ENCODE peak calls at places on chromosomes 16 and 17, in nine cellular contexts. One of them, this sample, is unnamed.

GRCh38 chr17:7549401-7550055 is 670 bp downstream of the TNFSF12 start:
- DNase-seq in GM23338: no peak
- DNase-seq in psoas muscle: no peak
- DNase-seq in left ventricle myocardium inferior: peak; percentile 26
- DNase-seq in fibroblast of mammary gland: no peak
- DNase-seq in fibroblast of lung: peak; percentile 10
- DNase-seq in CD8-positive, alpha-beta T cell: peak; percentile 40
- DNase-seq in AG10803: no peak
- DNase-seq in BJ: no peak
- DNase-seq in this sample: no peak

GRCh38 chr16:15948532-15949209 is 745 bp upstream of the ABCC1 start:
- DNase-seq in GM23338: no peak
- DNase-seq in psoas muscle: no peak
- DNase-seq in left ventricle myocardium inferior: no peak
- DNase-seq in fibroblast of mammary gland: no peak
- DNase-seq in fibroblast of lung: no peak
- DNase-seq in CD8-positive, alpha-beta T cell: no peak
- DNase-seq in AG10803: no peak
- DNase-seq in BJ: no peak
- DNase-seq in this sample: no peak

GRCh38 chr16:61237804-61238485 is 798.3 kb downstream of the CDH8 start:
- DNase-seq in GM23338: no peak
- DNase-seq in psoas muscle: no peak
- DNase-seq in left ventricle myocardium inferior: no peak
- DNase-seq in fibroblast of mammary gland: no peak
- DNase-seq in fibroblast of lung: no peak
- DNase-seq in CD8-positive, alpha-beta T cell: no peak
- DNase-seq in AG10803: no peak
- DNase-seq in BJ: no peak
- DNase-seq in this sample: no peak

GRCh38 chr17:8726951-8727555 is 17.6 kb downstream of the CCDC42 start:
- DNase-seq in GM23338: no peak
- DNase-seq in psoas muscle: no peak
- DNase-seq in left ventricle myocardium inferior: no peak
- DNase-seq in fibroblast of mammary gland: peak; percentile 19
- DNase-seq in fibroblast of lung: peak; percentile 31
- DNase-seq in CD8-positive, alpha-beta T cell: no peak
- DNase-seq in AG10803: peak; percentile 3
- DNase-seq in BJ: no peak
- DNase-seq in this sample: peak; percentile 2

GRCh38 chr16:73062640-73063283 is 14.8 kb upstream of the ZFHX3 start:
- DNase-seq in GM23338: peak; percentile 81
- DNase-seq in psoas muscle: no peak
- DNase-seq in left ventricle myocardium inferior: no peak
- DNase-seq in fibroblast of mammary gland: no peak
- DNase-seq in fibroblast of lung: peak; percentile 24
- DNase-seq in CD8-positive, alpha-beta T cell: no peak
- DNase-seq in AG10803: no peak
- DNase-seq in BJ: no peak
- DNase-seq in this sample: no peak

GRCh38 chr17:76673729-76674128 is 30.2 kb upstream of the ST6GALNAC1 start:
- DNase-seq in GM23338: no peak
- DNase-seq in psoas muscle: no peak
- DNase-seq in left ventricle myocardium inferior: no peak
- DNase-seq in fibroblast of mammary gland: peak; percentile 60
- DNase-seq in fibroblast of lung: peak; percentile 20
- DNase-seq in CD8-positive, alpha-beta T cell: no peak
- DNase-seq in AG10803: peak; percentile 75
- DNase-seq in BJ: peak; percentile 26
- DNase-seq in this sample: no peak

GRCh38 chr16:17271687-17272086 is 199.1 kb downstream of the XYLT1 start:
- DNase-seq in GM23338: no peak
- DNase-seq in psoas muscle: no peak
- DNase-seq in left ventricle myocardium inferior: no peak
- DNase-seq in fibroblast of mammary gland: no peak
- DNase-seq in fibroblast of lung: no peak
- DNase-seq in CD8-positive, alpha-beta T cell: no peak
- DNase-seq in AG10803: no peak
- DNase-seq in BJ: no peak
- DNase-seq in this sample: no peak

GRCh38 chr16:82655720-82656500 is 29.1 kb downstream of the CDH13 start:
- DNase-seq in GM23338: no peak
- DNase-seq in psoas muscle: no peak
- DNase-seq in left ventricle myocardium inferior: no peak
- DNase-seq in fibroblast of mammary gland: no peak
- DNase-seq in fibroblast of lung: no peak
- DNase-seq in CD8-positive, alpha-beta T cell: no peak
- DNase-seq in AG10803: no peak
- DNase-seq in BJ: no peak
- DNase-seq in this sample: no peak

GRCh38 chr17:70365098-70365583 is 195.8 kb downstream of the KCNJ2 start:
- DNase-seq in GM23338: no peak
- DNase-seq in psoas muscle: no peak
- DNase-seq in left ventricle myocardium inferior: no peak
- DNase-seq in fibroblast of mammary gland: peak; percentile 41
- DNase-seq in fibroblast of lung: peak; percentile 95
- DNase-seq in CD8-positive, alpha-beta T cell: no peak
- DNase-seq in AG10803: peak; percentile 58
- DNase-seq in BJ: no peak
- DNase-seq in this sample: peak; percentile 58

GRCh38 chr16:596736-597060 is 6.8 kb downstream of the RAB40C start:
- DNase-seq in GM23338: no peak
- DNase-seq in psoas muscle: no peak
- DNase-seq in left ventricle myocardium inferior: no peak
- DNase-seq in fibroblast of mammary gland: no peak
- DNase-seq in fibroblast of lung: no peak
- DNase-seq in CD8-positive, alpha-beta T cell: no peak
- DNase-seq in AG10803: no peak
- DNase-seq in BJ: no peak
- DNase-seq in this sample: no peak

GRCh38 chr16:76653390-76654026 is 376.3 kb downstream of the CNTNAP4 start:
- DNase-seq in GM23338: peak; percentile 86
- DNase-seq in psoas muscle: no peak
- DNase-seq in left ventricle myocardium inferior: no peak
- DNase-seq in fibroblast of mammary gland: peak; percentile 74
- DNase-seq in fibroblast of lung: peak; percentile 13
- DNase-seq in CD8-positive, alpha-beta T cell: no peak
- DNase-seq in AG10803: peak; percentile 3
- DNase-seq in BJ: no peak
- DNase-seq in this sample: peak; percentile 13

GRCh38 chr16:14013571-14014283 is 57.4 kb upstream of the MRTFB start:
- DNase-seq in GM23338: peak; percentile 37
- DNase-seq in psoas muscle: no peak
- DNase-seq in left ventricle myocardium inferior: no peak
- DNase-seq in fibroblast of mammary gland: peak; percentile 99
- DNase-seq in fibroblast of lung: peak; percentile 84
- DNase-seq in CD8-positive, alpha-beta T cell: no peak
- DNase-seq in AG10803: peak; percentile 95
- DNase-seq in BJ: peak; percentile 97
- DNase-seq in this sample: peak; percentile 94

GRCh38 chr17:81621494-81622230 is 15.2 kb downstream of the NPLOC4 start:
- DNase-seq in GM23338: no peak
- DNase-seq in psoas muscle: no peak
- DNase-seq in left ventricle myocardium inferior: no peak
- DNase-seq in fibroblast of mammary gland: no peak
- DNase-seq in fibroblast of lung: no peak
- DNase-seq in CD8-positive, alpha-beta T cell: no peak
- DNase-seq in AG10803: no peak
- DNase-seq in BJ: no peak
- DNase-seq in this sample: no peak

GRCh38 chr17:41009301-41009760 is 403 bp upstream of the KRTAP3-1 start:
- DNase-seq in GM23338: peak; percentile 35
- DNase-seq in psoas muscle: no peak
- DNase-seq in left ventricle myocardium inferior: no peak
- DNase-seq in fibroblast of mammary gland: no peak
- DNase-seq in fibroblast of lung: no peak
- DNase-seq in CD8-positive, alpha-beta T cell: no peak
- DNase-seq in AG10803: no peak
- DNase-seq in BJ: no peak
- DNase-seq in this sample: no peak

GRCh38 chr17:3036800-3037199 is 26.6 kb downstream of the OR1D5 start:
- DNase-seq in GM23338: no peak
- DNase-seq in psoas muscle: no peak
- DNase-seq in left ventricle myocardium inferior: no peak
- DNase-seq in fibroblast of mammary gland: no peak
- DNase-seq in fibroblast of lung: no peak
- DNase-seq in CD8-positive, alpha-beta T cell: no peak
- DNase-seq in AG10803: no peak
- DNase-seq in BJ: no peak
- DNase-seq in this sample: no peak

GRCh38 chr17:20966869-20967268 is 75.9 kb downstream of the USP22 start:
- DNase-seq in GM23338: no peak
- DNase-seq in psoas muscle: no peak
- DNase-seq in left ventricle myocardium inferior: no peak
- DNase-seq in fibroblast of mammary gland: no peak
- DNase-seq in fibroblast of lung: no peak
- DNase-seq in CD8-positive, alpha-beta T cell: no peak
- DNase-seq in AG10803: no peak
- DNase-seq in BJ: no peak
- DNase-seq in this sample: no peak

GRCh38 chr17:68365469-68365868 is 74.2 kb downstream of the ARSG start:
- DNase-seq in GM23338: no peak
- DNase-seq in psoas muscle: no peak
- DNase-seq in left ventricle myocardium inferior: no peak
- DNase-seq in fibroblast of mammary gland: no peak
- DNase-seq in fibroblast of lung: no peak
- DNase-seq in CD8-positive, alpha-beta T cell: no peak
- DNase-seq in AG10803: no peak
- DNase-seq in BJ: no peak
- DNase-seq in this sample: no peak

GRCh38 chr17:68368387-68368786 is 77.1 kb downstream of the ARSG start:
- DNase-seq in GM23338: no peak
- DNase-seq in psoas muscle: no peak
- DNase-seq in left ventricle myocardium inferior: no peak
- DNase-seq in fibroblast of mammary gland: no peak
- DNase-seq in fibroblast of lung: no peak
- DNase-seq in CD8-positive, alpha-beta T cell: no peak
- DNase-seq in AG10803: no peak
- DNase-seq in BJ: no peak
- DNase-seq in this sample: no peak
- H3K4me3 ChIP-seq in GM23338: no peak overlapping the region
- H3K4me3 ChIP-seq in psoas muscle: no peak overlapping the region
- H3K4me3 ChIP-seq in left ventricle myocardium inferior: no peak overlapping the region
- H3K4me3 ChIP-seq in fibroblast of mammary gland: no peak overlapping the region
- H3K4me3 ChIP-seq in fibroblast of lung: no peak overlapping the region
- H3K4me3 ChIP-seq in CD8-positive, alpha-beta T cell: no peak overlapping the region
- H3K4me3 ChIP-seq in AG10803: no peak overlapping the region
- H3K4me3 ChIP-seq in BJ: no peak overlapping the region
- H3K4me3 ChIP-seq in this sample: no peak overlapping the region

GRCh38 chr16:68909099-68909733 is 65.9 kb downstream of the TANGO6 start:
- DNase-seq in GM23338: no peak
- DNase-seq in psoas muscle: no peak
- DNase-seq in left ventricle myocardium inferior: no peak
- DNase-seq in fibroblast of mammary gland: no peak
- DNase-seq in fibroblast of lung: no peak
- DNase-seq in CD8-positive, alpha-beta T cell: no peak
- DNase-seq in AG10803: no peak
- DNase-seq in BJ: no peak
- DNase-seq in this sample: no peak
- H3K4me3 ChIP-seq in GM23338: no peak overlapping the region
- H3K4me3 ChIP-seq in psoas muscle: no peak overlapping the region
- H3K4me3 ChIP-seq in left ventricle myocardium inferior: no peak overlapping the region
- H3K4me3 ChIP-seq in fibroblast of mammary gland: no peak overlapping the region
- H3K4me3 ChIP-seq in fibroblast of lung: no peak overlapping the region
- H3K4me3 ChIP-seq in CD8-positive, alpha-beta T cell: no peak overlapping the region
- H3K4me3 ChIP-seq in AG10803: no peak overlapping the region
- H3K4me3 ChIP-seq in BJ: no peak overlapping the region
- H3K4me3 ChIP-seq in this sample: no peak overlapping the region

DNA sequence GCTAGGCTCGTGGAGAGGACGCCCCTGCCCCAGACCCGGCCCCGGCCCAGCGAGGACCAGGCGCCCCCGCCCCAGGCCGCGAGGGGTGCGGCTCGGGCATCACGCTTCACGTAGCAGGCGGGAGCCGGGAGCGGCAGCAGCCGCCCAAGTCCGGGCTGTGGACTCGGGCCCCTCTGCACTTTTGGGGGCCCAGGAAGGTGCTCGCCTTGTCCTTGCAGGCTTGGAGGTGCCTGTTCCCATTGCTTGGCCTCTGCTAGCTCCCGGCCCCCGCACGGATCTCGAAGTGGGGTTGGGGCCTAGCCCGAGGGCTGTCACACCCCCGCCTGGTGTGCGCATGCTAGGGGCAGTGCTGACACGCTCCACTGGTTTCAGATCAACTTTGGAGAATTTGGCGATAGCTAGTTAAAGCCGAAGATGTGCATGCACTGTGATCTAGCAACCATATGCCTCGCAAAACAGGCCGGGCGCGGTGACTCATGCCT is 55.7 kb downstream of the WSB1 start:
- DNase-seq in GM23338: peak; percentile 64
- DNase-seq in psoas muscle: peak; percentile 26
- DNase-seq in left ventricle myocardium inferior: no peak
- DNase-seq in fibroblast of mammary gland: no peak
- DNase-seq in fibroblast of lung: no peak
- DNase-seq in CD8-positive, alpha-beta T cell: no peak
- DNase-seq in AG10803: no peak
- DNase-seq in BJ: no peak
- DNase-seq in this sample: no peak
- H3K4me3 ChIP-seq in GM23338: peak overlapping the region; percentile 57
- H3K4me3 ChIP-seq in psoas muscle: peak overlapping the region; percentile 61
- H3K4me3 ChIP-seq in left ventricle myocardium inferior: peak overlapping the region; percentile 62
- H3K4me3 ChIP-seq in fibroblast of mammary gland: no peak overlapping the region
- H3K4me3 ChIP-seq in fibroblast of lung: no peak overlapping the region
- H3K4me3 ChIP-seq in CD8-positive, alpha-beta T cell: no peak overlapping the region
- H3K4me3 ChIP-seq in AG10803: no peak overlapping the region
- H3K4me3 ChIP-seq in BJ: no peak overlapping the region
- H3K4me3 ChIP-seq in this sample: peak overlapping the region; percentile 41

GRCh38 chr17:49942918-49943317 is 26.1 kb upstream of the DLX4 start:
- DNase-seq in GM23338: no peak
- DNase-seq in psoas muscle: no peak
- DNase-seq in left ventricle myocardium inferior: no peak
- DNase-seq in fibroblast of mammary gland: no peak
- DNase-seq in fibroblast of lung: no peak
- DNase-seq in CD8-positive, alpha-beta T cell: no peak
- DNase-seq in AG10803: no peak
- DNase-seq in BJ: no peak
- DNase-seq in this sample: no peak

GRCh38 chr17:49935526-49936210 is 33.3 kb upstream of the DLX4 start:
- DNase-seq in GM23338: peak; percentile 20
- DNase-seq in psoas muscle: no peak
- DNase-seq in left ventricle myocardium inferior: no peak
- DNase-seq in fibroblast of mammary gland: no peak
- DNase-seq in fibroblast of lung: no peak
- DNase-seq in CD8-positive, alpha-beta T cell: no peak
- DNase-seq in AG10803: no peak
- DNase-seq in BJ: no peak
- DNase-seq in this sample: no peak

GRCh38 chr17:49944451-49944850 is 24.5 kb upstream of the DLX4 start:
- DNase-seq in GM23338: peak; percentile 49
- DNase-seq in psoas muscle: no peak
- DNase-seq in left ventricle myocardium inferior: no peak
- DNase-seq in fibroblast of mammary gland: no peak
- DNase-seq in fibroblast of lung: no peak
- DNase-seq in CD8-positive, alpha-beta T cell: no peak
- DNase-seq in AG10803: no peak
- DNase-seq in BJ: no peak
- DNase-seq in this sample: no peak

GRCh38 chr17:49941427-49941826 is 27.6 kb upstream of the DLX4 start:
- DNase-seq in GM23338: no peak
- DNase-seq in psoas muscle: no peak
- DNase-seq in left ventricle myocardium inferior: no peak
- DNase-seq in fibroblast of mammary gland: no peak
- DNase-seq in fibroblast of lung: no peak
- DNase-seq in CD8-positive, alpha-beta T cell: no peak
- DNase-seq in AG10803: no peak
- DNase-seq in BJ: no peak
- DNase-seq in this sample: no peak

GRCh38 chr17:49939318-49939717 is 29.7 kb upstream of the DLX4 start:
- DNase-seq in GM23338: no peak
- DNase-seq in psoas muscle: no peak
- DNase-seq in left ventricle myocardium inferior: no peak
- DNase-seq in fibroblast of mammary gland: no peak
- DNase-seq in fibroblast of lung: no peak
- DNase-seq in CD8-positive, alpha-beta T cell: no peak
- DNase-seq in AG10803: no peak
- DNase-seq in BJ: no peak
- DNase-seq in this sample: no peak
- H3K4me3 ChIP-seq in GM23338: no peak overlapping the region
- H3K4me3 ChIP-seq in psoas muscle: no peak overlapping the region
- H3K4me3 ChIP-seq in left ventricle myocardium inferior: no peak overlapping the region
- H3K4me3 ChIP-seq in fibroblast of mammary gland: no peak overlapping the region
- H3K4me3 ChIP-seq in fibroblast of lung: no peak overlapping the region
- H3K4me3 ChIP-seq in CD8-positive, alpha-beta T cell: no peak overlapping the region
- H3K4me3 ChIP-seq in AG10803: no peak overlapping the region
- H3K4me3 ChIP-seq in BJ: no peak overlapping the region
- H3K4me3 ChIP-seq in this sample: no peak overlapping the region